ENCODE peak calls at places on chromosomes 11 and 22, in five cellular contexts. One of them, this sample, is unnamed.
A peak's percentile ranks its signal among the peaks of the same experiment; 100 is the strongest.

GRCh38 chr11:88555829-88556202 is 218.3 kb upstream of the CTSC start:
- DNase-seq in stomach: no peak
- DNase-seq in CD4-positive, CD25-positive, alpha-beta regulatory T cell: no peak
- DNase-seq in heart right ventricle: no peak
- DNase-seq in OCI-LY7: no peak
- DNase-seq in this sample: no peak

GRCh38 chr11:7167976-7168740 is 79.4 kb downstream of the RBMXL2 start:
- DNase-seq in stomach: no peak
- DNase-seq in CD4-positive, CD25-positive, alpha-beta regulatory T cell: no peak
- DNase-seq in heart right ventricle: no peak
- DNase-seq in OCI-LY7: no peak
- DNase-seq in this sample: no peak

GRCh38 chr22:34722901-34723300 is 343.1 kb upstream of the ISX start:
- DNase-seq in stomach: no peak
- DNase-seq in CD4-positive, CD25-positive, alpha-beta regulatory T cell: no peak
- DNase-seq in heart right ventricle: no peak
- DNase-seq in OCI-LY7: no peak
- DNase-seq in this sample: no peak

GRCh38 chr22:46209262-46209661 is 40.8 kb downstream of the CDPF1 start:
- DNase-seq in stomach: no peak
- DNase-seq in CD4-positive, CD25-positive, alpha-beta regulatory T cell: no peak
- DNase-seq in heart right ventricle: no peak
- DNase-seq in OCI-LY7: no peak
- DNase-seq in this sample: no peak

GRCh38 chr22:39574779-39575551 is 4.4 kb downstream of the CACNA1I start:
- DNase-seq in stomach: no peak
- DNase-seq in CD4-positive, CD25-positive, alpha-beta regulatory T cell: no peak
- DNase-seq in heart right ventricle: no peak
- DNase-seq in OCI-LY7: no peak
- DNase-seq in this sample: no peak

GRCh38 chr22:35552186-35552842 is 11.7 kb downstream of the RASD2 start:
- DNase-seq in stomach: no peak
- DNase-seq in CD4-positive, CD25-positive, alpha-beta regulatory T cell: peak; percentile 74
- DNase-seq in heart right ventricle: no peak
- DNase-seq in OCI-LY7: peak; percentile 94
- DNase-seq in this sample: no peak

GRCh38 chr11:16148301-16148787 is 208.0 kb downstream of the SOX6 start:
- DNase-seq in stomach: no peak
- DNase-seq in CD4-positive, CD25-positive, alpha-beta regulatory T cell: no peak
- DNase-seq in heart right ventricle: no peak
- DNase-seq in OCI-LY7: no peak
- DNase-seq in this sample: no peak

GRCh38 chr22:47174671-47175111 is 412.2 kb downstream of the TBC1D22A start:
- DNase-seq in stomach: no peak
- DNase-seq in CD4-positive, CD25-positive, alpha-beta regulatory T cell: no peak
- DNase-seq in heart right ventricle: peak; percentile 30
- DNase-seq in OCI-LY7: no peak
- DNase-seq in this sample: peak; percentile 70

GRCh38 chr22:29907753-29908515 is 25.0 kb downstream of the MTMR3 start:
- DNase-seq in stomach: peak; percentile 92
- DNase-seq in CD4-positive, CD25-positive, alpha-beta regulatory T cell: no peak
- DNase-seq in heart right ventricle: peak; percentile 72
- DNase-seq in OCI-LY7: no peak
- DNase-seq in this sample: no peak

GRCh38 chr22:49769691-49770315 is 57.9 kb downstream of the BRD1 start:
- DNase-seq in stomach: no peak
- DNase-seq in CD4-positive, CD25-positive, alpha-beta regulatory T cell: no peak
- DNase-seq in heart right ventricle: no peak
- DNase-seq in OCI-LY7: no peak
- DNase-seq in this sample: peak; percentile 49

GRCh38 chr11:10716543-10717259 is 23.1 kb upstream of the IRAG1 start:
- DNase-seq in stomach: no peak
- DNase-seq in CD4-positive, CD25-positive, alpha-beta regulatory T cell: no peak
- DNase-seq in heart right ventricle: no peak
- DNase-seq in OCI-LY7: no peak
- DNase-seq in this sample: no peak

GRCh38 chr22:37154925-37155712 is 5.4 kb upstream of the IL2RB start:
- DNase-seq in stomach: no peak
- DNase-seq in CD4-positive, CD25-positive, alpha-beta regulatory T cell: no peak
- DNase-seq in heart right ventricle: no peak
- DNase-seq in OCI-LY7: no peak
- DNase-seq in this sample: peak; percentile 37

GRCh38 chr22:23190526-23190925 is 10.2 kb downstream of the BCR start:
- DNase-seq in stomach: no peak
- DNase-seq in CD4-positive, CD25-positive, alpha-beta regulatory T cell: no peak
- DNase-seq in heart right ventricle: no peak
- DNase-seq in OCI-LY7: no peak
- DNase-seq in this sample: no peak

GRCh38 chr11:2394818-2395105 is 5.8 kb upstream of the TSSC4 start:
- DNase-seq in stomach: no peak
- DNase-seq in CD4-positive, CD25-positive, alpha-beta regulatory T cell: no peak
- DNase-seq in heart right ventricle: no peak
- DNase-seq in OCI-LY7: no peak
- DNase-seq in this sample: peak; percentile 76

GRCh38 chr11:2672553-2673249 is 27.1 kb downstream of the KCNQ1OT1 start:
- DNase-seq in stomach: peak; percentile 5
- DNase-seq in CD4-positive, CD25-positive, alpha-beta regulatory T cell: no peak
- DNase-seq in heart right ventricle: no peak
- DNase-seq in OCI-LY7: no peak
- DNase-seq in this sample: peak; percentile 20

GRCh38 chr22:20080776-20081654 is 974 bp downstream of the DGCR8 start:
- DNase-seq in stomach: no peak
- DNase-seq in CD4-positive, CD25-positive, alpha-beta regulatory T cell: no peak
- DNase-seq in heart right ventricle: no peak
- DNase-seq in OCI-LY7: peak; percentile 33
- DNase-seq in this sample: peak; percentile 77

GRCh38 chr11:3147257-3147619 is 17.9 kb downstream of the OSBPL5 start:
- DNase-seq in stomach: no peak
- DNase-seq in CD4-positive, CD25-positive, alpha-beta regulatory T cell: no peak
- DNase-seq in heart right ventricle: peak; percentile 76
- DNase-seq in OCI-LY7: no peak
- DNase-seq in this sample: peak; percentile 89

GRCh38 chr11:14054708-14055107 is 92.2 kb downstream of the SPON1 start:
- DNase-seq in stomach: no peak
- DNase-seq in CD4-positive, CD25-positive, alpha-beta regulatory T cell: no peak
- DNase-seq in heart right ventricle: peak; percentile 16
- DNase-seq in OCI-LY7: peak; percentile 43
- DNase-seq in this sample: no peak

GRCh38 chr11:102343789-102344188 is 3.2 kb upstream of the BIRC2 start:
- DNase-seq in stomach: no peak
- DNase-seq in CD4-positive, CD25-positive, alpha-beta regulatory T cell: no peak
- DNase-seq in heart right ventricle: no peak
- DNase-seq in OCI-LY7: no peak
- DNase-seq in this sample: no peak

GRCh38 chr11:78290293-78291176 is 101.8 kb downstream of the USP35 start:
- DNase-seq in stomach: peak; percentile 28
- DNase-seq in CD4-positive, CD25-positive, alpha-beta regulatory T cell: no peak
- DNase-seq in heart right ventricle: no peak
- DNase-seq in OCI-LY7: peak; percentile 5
- DNase-seq in this sample: no peak

GRCh38 chr11:66011239-66011784 is 496 bp upstream of the CST6 start:
- DNase-seq in stomach: no peak
- DNase-seq in CD4-positive, CD25-positive, alpha-beta regulatory T cell: no peak
- DNase-seq in heart right ventricle: no peak
- DNase-seq in OCI-LY7: no peak
- DNase-seq in this sample: peak; percentile 79

GRCh38 chr11:77609234-77609633 is 19.5 kb downstream of the AQP11 start:
- DNase-seq in stomach: no peak
- DNase-seq in CD4-positive, CD25-positive, alpha-beta regulatory T cell: no peak
- DNase-seq in heart right ventricle: no peak
- DNase-seq in OCI-LY7: no peak
- DNase-seq in this sample: no peak

GRCh38 chr22:22884010-22884887 is 3.4 kb upstream of the IGLL5 start:
- DNase-seq in stomach: peak; percentile 53
- DNase-seq in CD4-positive, CD25-positive, alpha-beta regulatory T cell: peak; percentile 54
- DNase-seq in heart right ventricle: no peak
- DNase-seq in OCI-LY7: peak; percentile 90
- DNase-seq in this sample: peak; percentile 58

GRCh38 chr11:66317766-66318575 is 1.1 kb upstream of the CD248 start:
- DNase-seq in stomach: peak; percentile 36
- DNase-seq in CD4-positive, CD25-positive, alpha-beta regulatory T cell: peak; percentile 40
- DNase-seq in heart right ventricle: no peak
- DNase-seq in OCI-LY7: peak; percentile 80
- DNase-seq in this sample: peak; percentile 82

GRCh38 chr11:77082838-77083552 is 16.2 kb downstream of the CAPN5 start:
- DNase-seq in stomach: peak; percentile 47
- DNase-seq in CD4-positive, CD25-positive, alpha-beta regulatory T cell: no peak
- DNase-seq in heart right ventricle: peak; percentile 54
- DNase-seq in OCI-LY7: no peak
- DNase-seq in this sample: peak; percentile 88

GRCh38 chr11:76623884-76624419 is 46.6 kb downstream of the LRRC32 start:
- DNase-seq in stomach: no peak
- DNase-seq in CD4-positive, CD25-positive, alpha-beta regulatory T cell: no peak
- DNase-seq in heart right ventricle: no peak
- DNase-seq in OCI-LY7: no peak
- DNase-seq in this sample: no peak

GRCh38 chr11:67054851-67055523 is 1.7 kb upstream of the RHOD start:
- DNase-seq in stomach: peak; percentile 74
- DNase-seq in CD4-positive, CD25-positive, alpha-beta regulatory T cell: no peak
- DNase-seq in heart right ventricle: peak; percentile 75
- DNase-seq in OCI-LY7: no peak
- DNase-seq in this sample: no peak

GRCh38 chr11:58334708-58335107 is 24.2 kb downstream of the OR5B17 start:
- DNase-seq in stomach: no peak
- DNase-seq in CD4-positive, CD25-positive, alpha-beta regulatory T cell: no peak
- DNase-seq in heart right ventricle: no peak
- DNase-seq in OCI-LY7: no peak
- DNase-seq in this sample: no peak

GRCh38 chr11:66278396-66279091 is 569 bp downstream of the CNIH2 start:
- DNase-seq in stomach: no peak
- DNase-seq in CD4-positive, CD25-positive, alpha-beta regulatory T cell: peak; percentile 30
- DNase-seq in heart right ventricle: no peak
- DNase-seq in OCI-LY7: no peak
- DNase-seq in this sample: no peak

GRCh38 chr11:73277467-73277866 is 5.3 kb downstream of the P2RY6 start:
- DNase-seq in stomach: no peak
- DNase-seq in CD4-positive, CD25-positive, alpha-beta regulatory T cell: no peak
- DNase-seq in heart right ventricle: no peak
- DNase-seq in OCI-LY7: no peak
- DNase-seq in this sample: no peak

GRCh38 chr11:28756977-28757376 is 648.8 kb downstream of the METTL15 start:
- DNase-seq in stomach: no peak
- DNase-seq in CD4-positive, CD25-positive, alpha-beta regulatory T cell: no peak
- DNase-seq in heart right ventricle: no peak
- DNase-seq in OCI-LY7: no peak
- DNase-seq in this sample: no peak

GRCh38 chr11:64520013-64520412 is 71.0 kb upstream of the SLC22A12 start:
- DNase-seq in stomach: no peak
- DNase-seq in CD4-positive, CD25-positive, alpha-beta regulatory T cell: no peak
- DNase-seq in heart right ventricle: no peak
- DNase-seq in OCI-LY7: no peak
- DNase-seq in this sample: no peak
- H3K4me3 ChIP-seq in stomach: no peak overlapping the region
- H3K4me3 ChIP-seq in CD4-positive, CD25-positive, alpha-beta regulatory T cell: no peak overlapping the region
- H3K4me3 ChIP-seq in heart right ventricle: no peak overlapping the region
- H3K4me3 ChIP-seq in OCI-LY7: no peak overlapping the region
- H3K4me3 ChIP-seq in this sample: no peak overlapping the region

GRCh38 chr11:4453118-4453517 is 4.0 kb downstream of the OR52K2 start:
- DNase-seq in stomach: no peak
- DNase-seq in CD4-positive, CD25-positive, alpha-beta regulatory T cell: no peak
- DNase-seq in heart right ventricle: no peak
- DNase-seq in OCI-LY7: no peak
- DNase-seq in this sample: no peak
- H3K4me1 ChIP-seq in stomach: no peaks in the 10 kb centered on the region
- H3K4me1 ChIP-seq in CD4-positive, CD25-positive, alpha-beta regulatory T cell: no peaks in the 10 kb centered on the region
- H3K4me1 ChIP-seq in heart right ventricle: no peaks in the 10 kb centered on the region
- H3K4me1 ChIP-seq in OCI-LY7: no peaks in the 10 kb centered on the region
- H3K4me1 ChIP-seq in this sample: no peaks in the 10 kb centered on the region

GRCh38 chr11:74784234-74784633 is 35.6 kb downstream of the RNF169 start:
- DNase-seq in stomach: no peak
- DNase-seq in CD4-positive, CD25-positive, alpha-beta regulatory T cell: no peak
- DNase-seq in heart right ventricle: no peak
- DNase-seq in OCI-LY7: no peak
- DNase-seq in this sample: no peak
- H3K27ac ChIP-seq in stomach: no peak overlapping the region
- H3K27ac ChIP-seq in CD4-positive, CD25-positive, alpha-beta regulatory T cell: peak overlapping the region; percentile 71
- H3K27ac ChIP-seq in heart right ventricle: peak overlapping the region; percentile 25
- H3K27ac ChIP-seq in OCI-LY7: no peak overlapping the region
- H3K27ac ChIP-seq in this sample: no peak overlapping the region

DNA sequence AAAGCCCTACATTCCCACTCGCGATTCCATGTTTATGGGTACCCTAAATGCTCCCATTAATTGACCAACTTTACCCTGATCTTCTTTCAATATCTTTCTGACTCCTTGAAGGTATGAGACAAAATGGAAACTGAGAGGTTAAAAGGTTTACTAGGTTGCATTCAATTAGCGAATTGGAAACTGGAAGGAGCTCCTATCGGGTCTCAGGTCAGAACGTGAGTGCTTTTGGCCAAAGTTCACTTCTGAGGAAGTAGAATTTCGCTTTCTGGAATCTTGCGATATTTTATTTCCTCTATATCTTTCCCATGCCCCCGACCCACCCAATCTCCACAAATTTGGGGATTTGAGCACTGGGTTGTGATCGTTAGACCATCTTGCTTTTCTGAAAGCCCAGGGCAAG is 2.6 kb downstream of the EHF start:
- DNase-seq in stomach: no peak
- DNase-seq in CD4-positive, CD25-positive, alpha-beta regulatory T cell: no peak
- DNase-seq in heart right ventricle: no peak
- DNase-seq in OCI-LY7: no peak
- DNase-seq in this sample: no peak
- H3K4me3 ChIP-seq in stomach: peak overlapping the region; percentile 40
- H3K4me3 ChIP-seq in CD4-positive, CD25-positive, alpha-beta regulatory T cell: no peak overlapping the region
- H3K4me3 ChIP-seq in heart right ventricle: no peak overlapping the region
- H3K4me3 ChIP-seq in OCI-LY7: no peak overlapping the region
- H3K4me3 ChIP-seq in this sample: no peak overlapping the region

DNA sequence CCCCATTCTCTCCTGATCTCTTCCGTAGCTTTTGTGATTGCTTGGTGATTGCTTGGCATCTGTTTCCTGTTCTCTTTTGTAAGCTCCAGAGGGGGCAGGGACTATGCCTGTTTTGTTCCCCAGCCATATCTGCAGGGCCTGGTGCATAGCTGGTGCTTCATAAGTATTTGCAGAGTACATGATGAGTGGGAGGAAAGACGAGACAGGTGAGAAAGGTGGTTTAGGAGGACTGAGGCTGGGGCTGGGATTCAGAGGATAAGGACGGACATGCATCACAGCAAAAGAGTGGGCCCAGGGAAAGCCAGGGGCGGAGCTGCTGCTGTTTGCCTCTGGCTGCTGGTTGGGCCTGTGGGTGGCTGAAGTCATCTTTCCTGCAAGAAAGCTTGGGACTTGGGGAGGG is 62.4 kb downstream of the DSCAML1 start:
- DNase-seq in stomach: no peak
- DNase-seq in CD4-positive, CD25-positive, alpha-beta regulatory T cell: no peak
- DNase-seq in heart right ventricle: no peak
- DNase-seq in OCI-LY7: no peak
- DNase-seq in this sample: no peak
- H3K4me1 ChIP-seq in stomach: no peaks in the 10 kb centered on the region
- H3K4me1 ChIP-seq in CD4-positive, CD25-positive, alpha-beta regulatory T cell: no peaks in the 10 kb centered on the region
- H3K4me1 ChIP-seq in heart right ventricle: no peaks in the 10 kb centered on the region
- H3K4me1 ChIP-seq in OCI-LY7: no peaks in the 10 kb centered on the region
- H3K4me1 ChIP-seq in this sample: no peaks in the 10 kb centered on the region